ENCODE peak calls at places on chromosomes 5 and 9, in six cellular contexts. P, D, A, S, O and G are unnamed samples. For H3K36me3, the result is how much of the 10 kb centered on the place peaks cover.

GRCh38 chr9:107489144-107489673 is 360 bp downstream of the KLF4 start:
- DNase-seq in P (no peak), D (no peak), A (no peak), S (no peak), O (no peak), G (no peak)

GRCh38 chr5:166441-167372 is 24.6 kb upstream of the LRRC14B start:
- DNase-seq in P (peak), D (no peak), A (no peak), S (no peak), O (peak), G (peak)

GRCh38 chr5:65823820-65824445 is 101.9 kb downstream of the NLN start:
- DNase-seq in P (no peak), D (no peak), A (no peak), S (no peak), O (no peak), G (no peak)

GRCh38 chr5:33444542-33444941 is 3.8 kb downstream of the TARS1 start:
- DNase-seq in P (no peak), D (no peak), A (no peak), S (no peak), O (no peak), G (no peak)

GRCh38 chr5:36744041-36744677 is 132.4 kb upstream of the NIPBL start:
- DNase-seq in P (no peak), D (no peak), A (no peak), S (no peak), O (no peak), G (no peak)

GRCh38 chr9:120882935-120883607 is 6.1 kb upstream of the PHF19 start:
- DNase-seq in P (no peak), D (no peak), A (peak), S (no peak), O (no peak), G (no peak)

GRCh38 chr9:107266624-107267369 is 16.3 kb upstream of the RAD23B start:
- DNase-seq in P (no peak), D (no peak), A (peak), S (no peak), O (no peak), G (no peak)

GRCh38 chr9:120892177-120892747 is 15.3 kb upstream of the PHF19 start:
- DNase-seq in P (no peak), D (no peak), A (no peak), S (no peak), O (no peak), G (no peak)

GRCh38 chr5:1325870-1326546 is 18.9 kb downstream of the CLPTM1L start:
- DNase-seq in P (no peak), D (no peak), A (no peak), S (no peak), O (no peak), G (peak)

GRCh38 chr9:14313378-14313940 is 482 bp downstream of the NFIB start:
- DNase-seq in P (no peak), D (no peak), A (no peak), S (no peak), O (no peak), G (peak)

GRCh38 chr5:35046754-35047153 is 995 bp downstream of the AGXT2 start:
- DNase-seq in P (no peak), D (no peak), A (peak), S (no peak), O (no peak), G (no peak)

GRCh38 chr9:109166771-109167601 is at the start of gene FRRS1L:
- DNase-seq in P (no peak), D (no peak), A (no peak), S (peak), O (peak), G (no peak)

GRCh38 chr9:103410059-103410458 is 414.9 kb downstream of the CYLC2 start:
- DNase-seq in P (no peak), D (no peak), A (no peak), S (no peak), O (no peak), G (no peak)

GRCh38 chr9:64015136-64015535 is 1269.9 kb downstream of the FOXD4L5 start:
- DNase-seq in P (no peak), D (no peak), A (no peak), S (no peak), O (no peak), G (no peak)

GRCh38 chr9:37967272-37967581 is 63.3 kb upstream of the SLC25A51 start:
- DNase-seq in P (no peak), D (no peak), A (peak), S (no peak), O (no peak), G (no peak)

GRCh38 chr9:120374817-120375216 is 205.2 kb downstream of the CDK5RAP2 start:
- DNase-seq in P (no peak), D (no peak), A (no peak), S (no peak), O (no peak), G (no peak)

GRCh38 chr5:52760695-52761366 is 26.9 kb upstream of the ITGA1 start:
- DNase-seq in P (no peak), D (no peak), A (no peak), S (no peak), O (no peak), G (no peak)

GRCh38 chr5:13212843-13213242 is 731.6 kb downstream of the DNAH5 start:
- DNase-seq in P (no peak), D (no peak), A (no peak), S (no peak), O (no peak), G (no peak)

GRCh38 chr5:20145240-20145639 is 157.2 kb upstream of the CDH18 start:
- DNase-seq in P (no peak), D (no peak), A (peak), S (no peak), O (no peak), G (no peak)

GRCh38 chr9:971901-972511 is 4.4 kb upstream of the DMRT3 start:
- DNase-seq in P (no peak), D (no peak), A (no peak), S (peak), O (no peak), G (no peak)

GRCh38 chr5:178392998-178393397 is 160.4 kb upstream of the PHYKPL start:
- DNase-seq in P (peak), D (no peak), A (no peak), S (no peak), O (peak), G (peak)

GRCh38 chr5:139982975-139983240 is 60.2 kb downstream of the NRG2 start:
- DNase-seq in P (no peak), D (no peak), A (no peak), S (no peak), O (no peak), G (no peak)

GRCh38 chr5:175873090-175873454 is 1.7 kb downstream of the CPLX2 start:
- DNase-seq in P (peak), D (no peak), A (no peak), S (peak), O (no peak), G (no peak)

GRCh38 chr9:35757527-35758275 is 3.6 kb upstream of the MSMP start:
- DNase-seq in P (peak), D (no peak), A (no peak), S (peak), O (no peak), G (no peak)

GRCh38 chr5:148970228-148970627 is 92.6 kb downstream of the SH3TC2 start:
- DNase-seq in P (peak), D (no peak), A (no peak), S (no peak), O (no peak), G (no peak)

GRCh38 chr5:148969291-148969690 is 93.6 kb downstream of the SH3TC2 start:
- DNase-seq in P (no peak), D (no peak), A (no peak), S (no peak), O (no peak), G (no peak)

GRCh38 chr5:148972396-148972795 is 90.5 kb downstream of the SH3TC2 start:
- DNase-seq in P (no peak), D (no peak), A (no peak), S (no peak), O (no peak), G (no peak)

GRCh38 chr5:148972958-148973357 is 89.9 kb downstream of the SH3TC2 start:
- DNase-seq in P (no peak), D (peak), A (peak), S (no peak), O (no peak), G (peak)

DNA sequence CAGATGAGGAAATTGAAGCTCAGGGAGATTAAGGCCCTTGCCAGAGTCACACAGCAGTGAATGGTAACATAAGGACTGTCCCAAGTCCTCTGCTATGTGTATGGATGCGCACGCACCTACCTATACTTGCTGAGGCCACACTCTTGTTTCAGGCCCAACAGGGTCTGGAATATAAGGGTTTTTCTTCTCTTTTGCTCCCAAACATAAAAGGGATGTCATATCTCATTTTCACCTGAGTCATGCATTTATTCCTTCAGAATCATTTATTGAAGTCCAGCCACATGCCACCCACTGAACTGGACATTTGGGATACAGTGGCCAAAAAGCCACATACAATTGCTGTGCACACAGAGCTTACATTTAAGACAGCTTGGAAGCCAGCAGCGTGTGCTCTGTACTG is 92.0 kb downstream of the SH3TC2 start:
- DNase-seq in P (no peak), D (no peak), A (no peak), S (no peak), O (no peak), G (no peak)
- H3K27ac ChIP-seq in P (no peak), D (peak), A (no peak), S (peak), O (no peak), G (no peak)

GRCh38 chr9:93540305-93540704 is 36.1 kb upstream of the PHF2 start:
- DNase-seq in P (no peak), D (no peak), A (no peak), S (no peak), O (no peak), G (no peak)
- H3K36me3 ChIP-seq in P (half or more), D (under half), A (under half), S (under half), O (under half), G (under half)

DNA sequence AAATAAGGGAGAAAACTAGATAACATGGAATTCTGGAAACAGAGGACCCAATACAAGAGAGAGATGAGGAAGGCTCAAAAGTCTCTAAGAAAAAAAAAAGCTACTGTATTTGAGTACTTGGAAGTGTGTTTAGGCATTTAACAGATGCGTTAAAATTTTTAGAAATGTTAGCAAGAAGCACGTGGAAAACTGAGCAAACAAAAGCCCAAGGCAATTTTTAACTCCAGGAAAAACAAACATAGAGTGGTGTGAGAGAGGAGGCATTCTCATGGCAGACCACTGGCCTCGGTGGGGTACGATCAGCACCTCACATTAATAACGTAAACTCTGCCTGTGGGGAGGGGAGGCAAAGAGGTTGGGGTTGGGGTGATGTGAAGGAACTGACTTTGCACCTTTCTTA is 321.4 kb downstream of the GADD45G start:
- DNase-seq in P (no peak), D (no peak), A (no peak), S (no peak), O (no peak), G (no peak)
- H3K27ac ChIP-seq in P (no peak), D (no peak), A (no peak), S (no peak), O (no peak), G (no peak)

GRCh38 chr5:55360190-55360589 is 52.4 kb downstream of the MTREX start:
- DNase-seq in P (no peak), D (no peak), A (peak), S (no peak), O (no peak), G (no peak)
- H3K36me3 ChIP-seq in P (half or more), D (under half), A (under half), S (half or more), O (under half), G (under half)

GRCh38 chr9:137031904-137032639 is at the start of gene FUT7:
- DNase-seq in P (no peak), D (no peak), A (no peak), S (no peak), O (no peak), G (no peak)

GRCh38 chr9:137030931-137031527 is 859 bp downstream of the FUT7 start:
- DNase-seq in P (no peak), D (no peak), A (no peak), S (no peak), O (no peak), G (no peak)

GRCh38 chr9:137034039-137034708 is 2.3 kb upstream of the FUT7 start:
- DNase-seq in P (no peak), D (no peak), A (peak), S (peak), O (no peak), G (peak)

GRCh38 chr9:137034709-137035506 is 3.0 kb upstream of the FUT7 start:
- DNase-seq in P (peak), D (peak), A (peak), S (peak), O (peak), G (peak)

GRCh38 chr9:137032893-137033292 is 1.0 kb upstream of the FUT7 start:
- DNase-seq in P (peak), D (no peak), A (no peak), S (no peak), O (no peak), G (peak)
- H3K27ac ChIP-seq in P (peak), D (no peak), A (no peak), S (no peak), O (no peak), G (no peak)

DNA sequence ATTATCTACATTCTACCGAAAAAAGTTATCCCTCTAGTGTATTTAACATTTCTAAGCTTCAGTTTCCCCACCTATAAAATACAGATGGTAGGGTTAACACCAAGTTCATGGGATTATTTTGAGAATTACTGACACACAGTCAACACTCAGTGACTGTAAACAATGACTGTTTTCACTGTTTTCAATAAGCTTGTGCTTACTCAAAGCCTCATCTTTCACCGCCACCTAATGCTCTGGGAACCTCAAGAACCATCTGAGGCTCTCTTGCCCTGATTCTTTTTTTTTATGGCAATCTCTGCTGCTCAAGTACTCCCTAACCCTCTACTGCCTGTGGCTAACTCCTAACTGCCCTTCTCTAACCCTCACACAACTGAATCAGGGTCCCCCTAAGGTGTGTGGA is 59.6 kb downstream of the SETX start:
- DNase-seq in P (no peak), D (no peak), A (no peak), S (no peak), O (no peak), G (no peak)
- H3K36me3 ChIP-seq in P (half or more), D (under half), A (half or more), S (half or more), O (under half), G (under half)

DNA sequence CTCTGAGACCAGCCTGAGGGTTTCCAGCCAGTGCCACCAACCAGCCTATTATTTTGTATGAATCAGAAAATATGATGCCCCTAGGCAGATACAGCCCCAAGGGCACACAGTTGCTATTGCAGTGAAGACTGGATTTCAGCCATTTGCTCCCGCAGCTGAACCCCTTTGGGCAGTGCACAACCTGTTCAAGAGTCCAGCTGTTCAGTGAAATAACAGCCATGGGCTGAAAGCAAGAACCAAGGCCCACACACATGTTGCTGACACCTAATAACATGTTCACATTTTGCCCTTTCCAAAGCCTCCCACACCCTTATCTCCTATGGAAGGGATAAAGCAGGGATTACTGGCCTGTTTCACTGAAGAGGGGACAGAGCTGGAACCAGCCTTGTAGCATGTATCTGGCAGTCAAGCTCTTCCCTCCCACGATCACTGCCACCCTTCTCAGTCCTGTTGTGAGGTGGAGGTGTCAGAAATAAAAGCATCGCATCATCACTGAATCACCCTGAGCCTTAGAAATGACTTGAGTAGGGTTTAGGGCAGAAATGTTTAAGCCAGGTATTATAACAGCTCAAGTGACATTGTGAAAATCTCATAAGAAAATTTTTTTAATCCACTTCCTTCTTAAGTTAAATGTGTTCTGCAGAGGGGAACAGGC is 137.1 kb upstream of the FSTL4 start:
- DNase-seq in P (no peak), D (no peak), A (no peak), S (no peak), O (no peak), G (no peak)
- H3K27ac ChIP-seq in P (no peak), D (no peak), A (no peak), S (no peak), O (no peak), G (no peak)